ENCODE peak calls at places on chromosomes 11 and 22, in four cellular contexts. Y, L, C and X are unnamed samples.

GRCh38 chr11:68398870-68399865 is 61.4 kb upstream of the PPP6R3 start:
- DNase-seq in Y (peak), L (peak), C (no peak), X (peak)

GRCh38 chr11:75013051-75013450 is 24.3 kb downstream of the NEU3 start:
- DNase-seq in Y (no peak), L (peak), C (no peak), X (peak)

GRCh38 chr11:100354736-100355135 is 332.4 kb upstream of the ARHGAP42 start:
- DNase-seq in Y (no peak), L (no peak), C (no peak), X (no peak)

GRCh38 chr22:37165940-37166674 is 16.4 kb upstream of the IL2RB start:
- DNase-seq in Y (no peak), L (no peak), C (no peak), X (no peak)

GRCh38 chr11:61533401-61533800 is 24.9 kb downstream of the LRRC10B start:
- DNase-seq in Y (no peak), L (no peak), C (peak), X (no peak)

GRCh38 chr11:64643258-64643881 is 52.4 kb downstream of the SLC22A12 start:
- DNase-seq in Y (peak), L (no peak), C (no peak), X (no peak)

GRCh38 chr11:27237641-27238040 is 125.4 kb downstream of the CCDC34 start:
- DNase-seq in Y (no peak), L (no peak), C (no peak), X (no peak)

GRCh38 chr22:38035530-38035885 is 21.7 kb upstream of the PICK1 start:
- DNase-seq in Y (no peak), L (no peak), C (no peak), X (no peak)

GRCh38 chr11:17354070-17354924 is 2.7 kb downstream of the NCR3LG1 start:
- DNase-seq in Y (peak), L (peak), C (peak), X (peak)

GRCh38 chr11:46272816-46273427 is 4.5 kb upstream of the CREB3L1 start:
- DNase-seq in Y (peak), L (no peak), C (no peak), X (peak)

GRCh38 chr22:44426981-44427380 is 71.1 kb downstream of the RTL6 start:
- DNase-seq in Y (no peak), L (no peak), C (no peak), X (no peak)

GRCh38 chr22:21797444-21798221 is 62.0 kb upstream of the YPEL1 start:
- DNase-seq in Y (no peak), L (no peak), C (no peak), X (peak)

GRCh38 chr11:61904539-61905048 is 12.8 kb downstream of the RAB3IL1 start:
- DNase-seq in Y (no peak), L (no peak), C (no peak), X (no peak)

GRCh38 chr11:106447631-106448191 is 370.2 kb downstream of the AASDHPPT start:
- DNase-seq in Y (peak), L (no peak), C (no peak), X (peak)

GRCh38 chr11:36034572-36035331 is 90.9 kb downstream of the LDLRAD3 start:
- DNase-seq in Y (peak), L (no peak), C (no peak), X (peak)

GRCh38 chr11:123238297-123238696 is 43.2 kb upstream of the CLMP start:
- DNase-seq in Y (peak), L (no peak), C (no peak), X (peak)

GRCh38 chr11:94762208-94762607 is 5.9 kb upstream of the AMOTL1 start:
- DNase-seq in Y (no peak), L (peak), C (no peak), X (no peak)

GRCh38 chr11:43879789-43880639 is 617 bp upstream of the ALKBH3 start:
- DNase-seq in Y (no peak), L (no peak), C (peak), X (no peak)

GRCh38 chr11:26332572-26332915 is 614 bp downstream of the ANO3 start:
- DNase-seq in Y (no peak), L (no peak), C (no peak), X (no peak)

GRCh38 chr22:45227645-45228400 is 12.9 kb downstream of the KIAA0930 start:
- DNase-seq in Y (no peak), L (no peak), C (no peak), X (no peak)

GRCh38 chr11:103202048-103202651 is 92.9 kb downstream of the DYNC2H1 start:
- DNase-seq in Y (peak), L (peak), C (peak), X (peak)

GRCh38 chr22:41449321-41449720 is 2.7 kb upstream of the TOB2 start:
- DNase-seq in Y (no peak), L (no peak), C (no peak), X (no peak)